ENCODE peak calls at places on chromosomes 16 and 17, in seven cellular contexts. K is HepG2, R is H1, Y is K562, B is GM12878, S is SK-N-SH, D is HCT116. V is an unnamed sample.
A peak's percentile ranks its signal among the peaks of the same experiment; 100 is the strongest.

GRCh38 chr16:57354311-57354710 is 4.3 kb upstream of the CCL22 start:
- DNase-seq in Y (no peak), K (no peak), D (no peak), B (no peak), S (no peak), R (no peak), V (no peak)

GRCh38 chr17:4583796-4584124 is 569 bp upstream of the SMTNL2 start:
- DNase-seq in S (peak; percentile 79), K (no peak), B (no peak), R (no peak), D (peak; percentile 31), Y (peak; percentile 28), V (no peak)

GRCh38 chr17:51540151-51540550 is 279.8 kb downstream of the UTP18 start:
- DNase-seq in B (no peak), S (no peak), D (peak; percentile 26), K (peak; percentile 15), Y (peak; percentile 7), R (no peak), V (no peak)

GRCh38 chr16:24009955-24010354 is 174.2 kb downstream of the PRKCB start:
- DNase-seq in B (peak; percentile 20), Y (no peak), R (no peak), S (no peak), K (no peak), D (no peak), V (no peak)

GRCh38 chr17:5100832-5101231 is 10.8 kb downstream of the ZNF232 start:
- DNase-seq in D (no peak), B (no peak), R (no peak), Y (no peak), S (no peak), K (no peak), V (no peak)

GRCh38 chr17:76793775-76794174 is 55.9 kb downstream of the MFSD11 start:
- DNase-seq in R (no peak), S (peak; percentile 61), B (no peak), Y (peak; percentile 46), D (peak; percentile 53), K (peak; percentile 53), V (peak; percentile 27)

GRCh38 chr17:68497885-68498319 is 14.3 kb upstream of the PRKAR1A start:
- DNase-seq in S (no peak), D (no peak), K (no peak), R (no peak), B (peak; percentile 94), Y (no peak), V (no peak)

GRCh38 chr17:73929860-73930430 is 273.5 kb upstream of the RPL38 start:
- DNase-seq in K (no peak), Y (no peak), S (no peak), R (no peak), B (no peak), D (no peak), V (no peak)

GRCh38 chr16:700684-701584 is 4.7 kb downstream of the FBXL16 start:
- DNase-seq in R (no peak), B (no peak), K (no peak), S (no peak), D (no peak), Y (peak; percentile 71), V (no peak)

GRCh38 chr17:5508855-5509254 is 22.5 kb downstream of the MIS12 start:
- DNase-seq in K (peak; percentile 29), D (no peak), S (no peak), Y (no peak), R (no peak), B (no peak), V (no peak)

GRCh38 chr17:81285179-81285878 is 9.8 kb downstream of the SLC38A10 start:
- DNase-seq in Y (peak; percentile 80), B (no peak), D (no peak), R (no peak), K (no peak), S (no peak), V (no peak)

GRCh38 chr16:10182186-10182683 is at the start of gene GRIN2A:
- DNase-seq in D (no peak), R (no peak), Y (no peak), B (no peak), S (peak; percentile 42), K (no peak), V (no peak)

GRCh38 chr17:15039366-15039765 is 225.8 kb downstream of the PMP22 start:
- DNase-seq in Y (no peak), B (no peak), R (no peak), S (no peak), K (no peak), D (no peak), V (no peak)

GRCh38 chr17:27596571-27597187 is 34.3 kb upstream of the LGALS9 start:
- DNase-seq in K (no peak), D (no peak), S (peak; percentile 75), Y (no peak), R (no peak), B (no peak), V (no peak)

GRCh38 chr17:76241776-76242175 is 1.5 kb upstream of the RNF157 start:
- DNase-seq in S (no peak), K (no peak), Y (no peak), R (no peak), D (no peak), B (no peak), V (no peak)

GRCh38 chr16:47056704-47057630 is 83.5 kb upstream of the DNAJA2 start:
- DNase-seq in D (no peak), B (no peak), K (no peak), Y (no peak), S (no peak), R (no peak), V (no peak)

GRCh38 chr17:60153606-60154355 is 4.0 kb downstream of the CA4 start:
- DNase-seq in R (no peak), Y (no peak), K (no peak), S (peak; percentile 42), D (no peak), B (no peak), V (no peak)

DNA sequence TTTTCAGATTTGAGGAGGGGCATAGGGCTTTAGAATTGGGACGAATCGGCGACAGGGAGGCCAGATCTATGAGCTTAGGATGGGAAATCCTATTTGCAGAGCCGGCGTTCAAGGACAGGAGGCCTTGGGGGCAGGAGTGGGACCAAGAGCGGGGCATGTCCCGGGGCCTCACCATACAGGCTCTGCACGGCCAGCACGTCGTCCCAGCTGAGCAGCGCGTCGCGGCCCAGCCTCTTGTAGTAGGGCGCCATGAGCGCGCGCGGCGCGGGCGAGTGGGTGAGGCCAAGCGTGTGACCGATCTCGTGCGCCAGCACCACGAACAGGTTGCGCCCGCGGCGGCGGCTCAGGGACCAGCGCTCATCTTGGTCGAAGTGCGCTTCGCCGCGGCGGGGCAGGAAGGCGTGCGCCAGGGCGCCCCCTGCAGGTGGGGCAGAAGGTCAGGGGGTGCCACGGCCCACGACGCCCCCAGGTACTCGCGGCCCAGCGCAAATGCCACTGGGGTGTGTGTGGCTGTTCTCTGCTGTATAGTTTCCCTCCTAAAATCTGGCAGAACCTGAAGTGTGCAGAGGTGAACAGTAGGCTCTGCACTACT is 9.3 kb downstream of the C17orf50 start:
- DNase-seq in B (no peak), D (no peak), R (no peak), Y (no peak), K (no peak), S (peak; percentile 24), V (no peak)
- TF ChIP-seq CTCF in B (no peak), D (peak; percentile 56), R (peak; percentile 5), Y (peak; percentile 44), K (peak; percentile 42), S (peak; percentile 38), V (peak; percentile 77)

DNA sequence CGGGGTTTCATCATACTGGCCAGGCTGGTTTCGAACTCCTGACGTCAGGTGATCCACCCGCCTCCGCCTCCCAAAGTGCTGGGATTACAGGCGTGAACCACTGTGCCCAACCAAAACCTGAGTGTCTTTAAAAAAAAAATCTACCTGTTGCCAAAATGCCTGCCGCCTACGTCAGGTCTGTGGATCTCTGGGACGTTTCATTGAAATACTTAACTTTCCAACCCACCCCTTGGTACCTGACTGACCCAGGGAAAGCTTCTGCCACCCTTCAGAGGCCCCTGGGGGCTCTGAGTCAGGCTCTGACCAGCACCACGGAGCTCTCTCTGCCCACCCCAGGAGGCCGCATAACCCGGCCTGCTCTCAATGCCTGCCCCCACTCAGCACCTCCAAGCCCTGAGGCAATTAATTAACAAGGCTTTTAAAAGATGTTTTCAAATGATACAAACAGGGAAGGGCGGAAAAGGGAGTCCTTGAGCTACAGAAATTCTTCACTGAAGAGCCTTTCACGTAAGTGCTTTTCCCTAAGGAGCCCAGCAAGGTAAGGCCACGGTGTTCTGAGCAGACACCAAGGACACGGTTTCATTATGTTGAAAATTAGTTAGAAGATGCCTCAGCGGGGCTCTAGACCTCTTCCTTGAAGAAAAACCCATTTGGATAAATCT is 29.3 kb upstream of the GSG1L start:
- DNase-seq in Y (no peak), D (no peak), R (peak; percentile 59), S (peak; percentile 60), K (no peak), B (no peak), V (no peak)
- TF ChIP-seq SIN3A in Y (no peak), D (no peak), R (no peak), S (no peak), K (no peak), B (no peak), V (no peak)

GRCh38 chr16:15464401-15465186 is 30.2 kb downstream of the BMERB1 start:
- DNase-seq in S (no peak), R (no peak), Y (no peak), K (no peak), B (no peak), D (no peak), V (no peak)
- H3K27ac ChIP-seq in S (no peak overlapping the region), R (no peak overlapping the region), Y (no peak overlapping the region), K (no peak overlapping the region), B (no peak overlapping the region), D (no peak overlapping the region), V (no peak overlapping the region)

GRCh38 chr16:58508671-58509251 is 6.6 kb upstream of the SETD6 start:
- DNase-seq in K (no peak), R (no peak), S (no peak), Y (no peak), B (no peak), D (no peak), V (no peak)
- TF ChIP-seq CTCF in K (no peak), R (no peak), S (no peak), Y (no peak), B (no peak), D (no peak), V (no peak)

GRCh38 chr16:82758406-82758805 is 131.6 kb downstream of the CDH13 start:
- DNase-seq in R (no peak), D (no peak), K (no peak), Y (no peak), S (no peak), B (no peak), V (no peak)
- TF ChIP-seq SIN3A in R (no peak), D (no peak), K (no peak), Y (no peak), S (no peak), B (no peak), V (no peak)

GRCh38 chr17:63974594-63975192 is 2.0 kb upstream of the SCN4A start:
- DNase-seq in K (no peak), S (no peak), Y (no peak), R (no peak), B (no peak), D (peak; percentile 57), V (no peak)
- H3K27ac ChIP-seq in K (no peak overlapping the region), S (peak overlapping the region; percentile 16), Y (no peak overlapping the region), R (no peak overlapping the region), B (no peak overlapping the region), D (peak overlapping the region; percentile 46), V (no peak overlapping the region)

V was measured in Panc1.